ENCODE peak calls at places on chromosomes 1 and 21, in eight cellular contexts. B, M, H, O, R, W, D and L are unnamed samples.
A peak's percentile ranks its signal among the peaks of the same experiment; 100 is the strongest.

GRCh38 chr1:43452789-43453441 is 816 bp downstream of the HYI start:
- DNase-seq in R (peak; percentile 30), H (no peak), W (peak; percentile 51), O (no peak), B (no peak), M (peak; percentile 84), D (no peak), L (peak; percentile 55)

GRCh38 chr1:96473791-96474452 is 247.7 kb upstream of the PTBP2 start:
- DNase-seq in H (no peak), D (no peak), M (peak; percentile 83), B (peak; percentile 48), R (peak; percentile 33), O (no peak), W (peak; percentile 24), L (peak; percentile 15)

GRCh38 chr1:156496211-156496761 is 4.3 kb downstream of the MEF2D start:
- DNase-seq in D (no peak), O (no peak), B (no peak), W (no peak), M (peak; percentile 36), H (no peak), R (peak; percentile 63), L (no peak)

GRCh38 chr1:219179293-219179692 is 5.6 kb downstream of the LYPLAL1 start:
- DNase-seq in W (peak; percentile 19), O (no peak), M (no peak), R (peak; percentile 55), B (no peak), H (no peak), D (no peak), L (no peak)

GRCh38 chr21:26194811-26195251 is 24.3 kb upstream of the APP start:
- DNase-seq in M (peak; percentile 54), O (no peak), R (no peak), W (peak; percentile 63), B (no peak), D (no peak), H (no peak), L (no peak)

GRCh38 chr21:27359141-27359540 is 392.3 kb upstream of the ADAMTS5 start:
- DNase-seq in W (no peak), M (peak; percentile 67), D (no peak), O (no peak), H (no peak), B (no peak), R (peak; percentile 72), L (no peak)

GRCh38 chr21:34302496-34302895 is 61.3 kb upstream of the KCNE2 start:
- DNase-seq in M (no peak), O (no peak), H (no peak), R (peak; percentile 20), D (no peak), B (no peak), W (no peak), L (peak; percentile 2)

GRCh38 chr1:212824201-212824600 is 23.2 kb downstream of the SPATA45 start:
- DNase-seq in D (no peak), B (no peak), M (no peak), R (no peak), H (no peak), O (no peak), W (no peak), L (no peak)

GRCh38 chr21:43269461-43269860 is 100.7 kb downstream of the CRYAA start:
- DNase-seq in O (peak; percentile 58), M (no peak), R (no peak), H (no peak), W (no peak), B (no peak), D (no peak), L (no peak)

GRCh38 chr1:22689505-22689904 is 21.1 kb upstream of the EPHB2 start:
- DNase-seq in D (no peak), H (no peak), R (peak; percentile 83), W (peak; percentile 94), B (no peak), O (no peak), M (peak; percentile 95), L (peak; percentile 87)

GRCh38 chr1:46401514-46401913 is 7.4 kb downstream of the FAAH start:
- DNase-seq in D (no peak), R (peak; percentile 40), H (no peak), M (no peak), W (no peak), O (no peak), B (no peak), L (no peak)

GRCh38 chr1:85578321-85579295 is 2.0 kb upstream of the CCN1 start:
- DNase-seq in B (no peak), H (no peak), O (no peak), D (no peak), R (peak; percentile 99), M (peak; percentile 97), W (peak; percentile 67), L (peak; percentile 97)

GRCh38 chr1:19636065-19636464 is 8.0 kb upstream of the NBL1 start:
- DNase-seq in R (no peak), M (no peak), H (no peak), B (no peak), O (no peak), D (no peak), W (no peak), L (no peak)

GRCh38 chr1:232890340-232890953 is 60.0 kb upstream of the NTPCR start:
- DNase-seq in O (no peak), D (no peak), B (no peak), H (no peak), M (no peak), W (no peak), R (no peak), L (no peak)

GRCh38 chr1:150974580-150975478 is at the start of gene CERS2:
- DNase-seq in W (peak; percentile 94), O (peak; percentile 68), D (peak; percentile 60), R (peak; percentile 72), M (peak; percentile 77), H (peak; percentile 85), B (peak; percentile 70), L (peak; percentile 60)

GRCh38 chr21:30146558-30147282 is 19.9 kb downstream of the CLDN17 start:
- DNase-seq in D (no peak), B (no peak), O (no peak), R (no peak), M (no peak), W (no peak), H (no peak), L (no peak)

GRCh38 chr1:172883387-172883791 is 167.4 kb downstream of the TNFSF18 start:
- DNase-seq in R (no peak), D (no peak), B (no peak), M (peak; percentile 49), H (no peak), O (no peak), W (no peak), L (no peak)

GRCh38 chr1:219076536-219076935 is 97.1 kb upstream of the LYPLAL1 start:
- DNase-seq in R (no peak), M (no peak), D (no peak), B (no peak), H (no peak), O (no peak), W (no peak), L (no peak)

GRCh38 chr1:1019122-1019999 is 559 bp upstream of the AGRN start:
- DNase-seq in B (peak; percentile 63), D (peak; percentile 67), M (peak; percentile 87), O (peak; percentile 78), R (peak; percentile 82), H (peak; percentile 90), W (peak; percentile 99), L (peak; percentile 83)

GRCh38 chr1:230169454-230170152 is 102.6 kb downstream of the GALNT2 start:
- DNase-seq in W (no peak), R (no peak), H (no peak), M (no peak), O (no peak), B (no peak), D (no peak), L (no peak)

GRCh38 chr1:65104854-65105540 is 43.0 kb upstream of the AK4 start:
- DNase-seq in B (no peak), M (no peak), W (peak; percentile 30), R (no peak), D (no peak), H (no peak), O (no peak), L (no peak)